ENCODE peak calls at places on chromosome 5, in seven cellular contexts. One of them, this sample, is unnamed. For H3K27me3, the result is how much of the 10 kb centered on the place peaks cover.

GRCh38 chr5:56516936-56517521 is 283.9 kb upstream of the ANKRD55 start:
- DNase-seq in AG04450: no peak
- DNase-seq in hepatocyte: peak
- DNase-seq in astrocyte: no peak
- DNase-seq in tibial nerve: no peak
- DNase-seq in GM23248: peak
- DNase-seq in brain microvascular endothelial cell: peak
- DNase-seq in this sample: no peak

GRCh38 chr5:170752257-170753215 is 31.0 kb upstream of the GABRP start:
- DNase-seq in GM23248: no peak
- DNase-seq in astrocyte: no peak
- DNase-seq in tibial nerve: no peak
- DNase-seq in brain microvascular endothelial cell: no peak
- DNase-seq in hepatocyte: no peak
- DNase-seq in AG04450: no peak
- DNase-seq in this sample: no peak

GRCh38 chr5:172661536-172661935 is 20.5 kb downstream of the NEURL1B start:
- DNase-seq in tibial nerve: no peak
- DNase-seq in GM23248: no peak
- DNase-seq in brain microvascular endothelial cell: no peak
- DNase-seq in AG04450: no peak
- DNase-seq in hepatocyte: no peak
- DNase-seq in astrocyte: no peak
- DNase-seq in this sample: no peak

GRCh38 chr5:111756701-111757581 is at the start of gene NREP:
- DNase-seq in GM23248: peak
- DNase-seq in astrocyte: peak
- DNase-seq in hepatocyte: peak
- DNase-seq in AG04450: peak
- DNase-seq in brain microvascular endothelial cell: peak
- DNase-seq in tibial nerve: peak
- DNase-seq in this sample: peak

GRCh38 chr5:36367524-36367923 is 65.8 kb upstream of the RANBP3L start:
- DNase-seq in astrocyte: peak
- DNase-seq in hepatocyte: no peak
- DNase-seq in brain microvascular endothelial cell: no peak
- DNase-seq in tibial nerve: no peak
- DNase-seq in GM23248: peak
- DNase-seq in AG04450: no peak
- DNase-seq in this sample: no peak

GRCh38 chr5:42583322-42583721 is 160.1 kb downstream of the GHR start:
- DNase-seq in astrocyte: peak
- DNase-seq in hepatocyte: peak
- DNase-seq in GM23248: peak
- DNase-seq in brain microvascular endothelial cell: peak
- DNase-seq in AG04450: no peak
- DNase-seq in tibial nerve: peak
- DNase-seq in this sample: no peak

GRCh38 chr5:72693001-72693442 is 123.4 kb upstream of the TNPO1 start:
- DNase-seq in AG04450: no peak
- DNase-seq in brain microvascular endothelial cell: no peak
- DNase-seq in astrocyte: no peak
- DNase-seq in hepatocyte: no peak
- DNase-seq in GM23248: peak
- DNase-seq in tibial nerve: no peak
- DNase-seq in this sample: no peak

GRCh38 chr5:150124111-150124557 is 31.5 kb downstream of the PDGFRB start:
- DNase-seq in astrocyte: no peak
- DNase-seq in hepatocyte: no peak
- DNase-seq in tibial nerve: no peak
- DNase-seq in GM23248: no peak
- DNase-seq in AG04450: no peak
- DNase-seq in brain microvascular endothelial cell: no peak
- DNase-seq in this sample: no peak

GRCh38 chr5:138655530-138656245 is 80.5 kb upstream of the HSPA9 start:
- DNase-seq in tibial nerve: peak
- DNase-seq in GM23248: no peak
- DNase-seq in astrocyte: no peak
- DNase-seq in AG04450: no peak
- DNase-seq in hepatocyte: no peak
- DNase-seq in brain microvascular endothelial cell: no peak
- DNase-seq in this sample: peak
- H3K27me3 ChIP-seq in tibial nerve: under half
- H3K27me3 ChIP-seq in GM23248: under half
- H3K27me3 ChIP-seq in astrocyte: half or more
- H3K27me3 ChIP-seq in AG04450: under half
- H3K27me3 ChIP-seq in hepatocyte: under half
- H3K27me3 ChIP-seq in brain microvascular endothelial cell: under half
- H3K27me3 ChIP-seq in this sample: under half

DNA sequence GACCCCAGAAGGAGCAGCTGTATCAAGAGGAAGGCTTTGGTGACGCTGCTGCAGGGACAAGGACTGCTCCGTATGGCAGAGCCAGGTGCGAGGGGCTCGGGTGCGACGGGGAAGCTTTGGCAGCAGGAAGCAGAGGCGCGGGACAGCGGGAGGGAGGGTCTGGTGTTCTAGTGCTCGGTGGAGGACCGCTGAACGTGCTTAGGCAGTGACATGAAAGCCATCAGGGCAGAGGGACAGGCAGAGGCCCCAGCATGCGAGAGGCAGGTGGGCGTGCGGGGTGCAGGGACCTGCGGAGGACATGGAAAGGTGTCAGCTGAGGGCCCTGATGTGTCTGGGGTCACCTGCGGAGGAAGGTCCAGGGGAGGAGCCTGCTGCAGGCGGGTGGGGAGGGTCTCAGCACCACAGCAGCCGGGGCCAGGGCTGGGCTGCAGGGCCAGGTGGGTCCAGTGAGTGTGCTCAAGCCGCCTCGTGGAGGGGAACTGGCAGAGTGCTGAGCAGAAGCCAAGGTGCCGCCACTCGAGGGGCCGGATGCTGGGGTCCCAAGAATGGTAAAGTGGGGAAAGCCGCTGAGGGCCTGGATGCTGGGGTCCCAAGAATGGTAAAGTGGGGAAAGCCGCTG is 18.6 kb upstream of the SLC9A3 start:
- DNase-seq in brain microvascular endothelial cell: no peak
- DNase-seq in astrocyte: no peak
- DNase-seq in hepatocyte: no peak
- DNase-seq in tibial nerve: peak
- DNase-seq in GM23248: no peak
- DNase-seq in AG04450: no peak
- DNase-seq in this sample: peak
- H3K27me3 ChIP-seq in brain microvascular endothelial cell: under half
- H3K27me3 ChIP-seq in astrocyte: under half
- H3K27me3 ChIP-seq in hepatocyte: under half
- H3K27me3 ChIP-seq in tibial nerve: under half
- H3K27me3 ChIP-seq in GM23248: under half
- H3K27me3 ChIP-seq in AG04450: under half
- H3K27me3 ChIP-seq in this sample: half or more

GRCh38 chr5:100904259-100904822 is 1.3 kb upstream of the ST8SIA4 start:
- DNase-seq in hepatocyte: peak
- DNase-seq in astrocyte: no peak
- DNase-seq in AG04450: no peak
- DNase-seq in GM23248: no peak
- DNase-seq in tibial nerve: no peak
- DNase-seq in brain microvascular endothelial cell: no peak
- DNase-seq in this sample: peak

GRCh38 chr5:100901851-100902341 is 1.2 kb downstream of the ST8SIA4 start:
- DNase-seq in hepatocyte: peak
- DNase-seq in astrocyte: no peak
- DNase-seq in AG04450: no peak
- DNase-seq in brain microvascular endothelial cell: no peak
- DNase-seq in tibial nerve: no peak
- DNase-seq in GM23248: peak
- DNase-seq in this sample: no peak

GRCh38 chr5:100902406-100903035 is 561 bp downstream of the ST8SIA4 start:
- DNase-seq in GM23248: peak
- DNase-seq in hepatocyte: peak
- DNase-seq in brain microvascular endothelial cell: no peak
- DNase-seq in tibial nerve: no peak
- DNase-seq in AG04450: no peak
- DNase-seq in astrocyte: no peak
- DNase-seq in this sample: no peak

GRCh38 chr5:100903036-100903887 is at the start of gene ST8SIA4:
- DNase-seq in tibial nerve: peak
- DNase-seq in hepatocyte: peak
- DNase-seq in brain microvascular endothelial cell: peak
- DNase-seq in AG04450: peak
- DNase-seq in GM23248: peak
- DNase-seq in astrocyte: peak
- DNase-seq in this sample: peak

DNA sequence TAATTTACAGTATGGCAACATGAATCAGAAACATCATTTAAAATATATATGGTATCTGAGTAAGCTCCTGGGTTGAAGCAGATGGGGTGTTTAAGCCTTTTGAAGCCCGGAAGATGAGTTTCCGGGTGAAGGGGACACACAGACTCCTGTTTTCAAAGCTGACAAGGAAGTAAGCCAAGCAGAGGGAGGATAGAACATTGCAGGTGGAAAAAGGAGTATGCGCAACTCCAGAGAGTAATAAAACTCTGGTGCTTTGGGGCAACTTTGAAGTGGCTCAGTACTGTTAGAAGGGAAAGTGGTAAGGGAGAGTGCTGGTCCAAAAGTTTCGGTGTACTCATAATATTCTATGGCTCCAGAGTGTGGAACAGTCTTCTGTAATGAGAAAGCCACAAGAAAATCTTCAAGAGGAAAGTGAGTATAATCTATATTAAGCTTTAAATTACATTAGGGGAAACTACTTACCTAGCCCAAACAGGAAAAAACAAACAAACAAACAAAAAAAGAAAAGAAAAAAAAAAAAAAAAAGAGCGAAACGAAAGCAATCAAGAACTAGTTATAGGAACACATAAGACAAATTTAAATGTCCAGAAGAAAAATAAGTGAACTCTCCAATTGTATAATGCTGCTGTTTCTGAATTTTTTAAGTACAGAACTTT is 2.3 kb upstream of the ST8SIA4 start:
- DNase-seq in astrocyte: no peak
- DNase-seq in AG04450: no peak
- DNase-seq in GM23248: no peak
- DNase-seq in brain microvascular endothelial cell: no peak
- DNase-seq in hepatocyte: no peak
- DNase-seq in tibial nerve: no peak
- DNase-seq in this sample: no peak
- H3K27me3 ChIP-seq in astrocyte: under half
- H3K27me3 ChIP-seq in AG04450: under half
- H3K27me3 ChIP-seq in GM23248: half or more
- H3K27me3 ChIP-seq in brain microvascular endothelial cell: under half
- H3K27me3 ChIP-seq in hepatocyte: under half
- H3K27me3 ChIP-seq in tibial nerve: under half
- H3K27me3 ChIP-seq in this sample: under half

GRCh38 chr5:876398-877365 is 15.9 kb downstream of the BRD9 start:
- DNase-seq in hepatocyte: no peak
- DNase-seq in astrocyte: no peak
- DNase-seq in tibial nerve: no peak
- DNase-seq in AG04450: no peak
- DNase-seq in brain microvascular endothelial cell: no peak
- DNase-seq in GM23248: no peak
- DNase-seq in this sample: no peak
- H3K27me3 ChIP-seq in hepatocyte: under half
- H3K27me3 ChIP-seq in astrocyte: under half
- H3K27me3 ChIP-seq in tibial nerve: under half
- H3K27me3 ChIP-seq in AG04450: under half
- H3K27me3 ChIP-seq in brain microvascular endothelial cell: under half
- H3K27me3 ChIP-seq in GM23248: under half
- H3K27me3 ChIP-seq in this sample: under half

DNA sequence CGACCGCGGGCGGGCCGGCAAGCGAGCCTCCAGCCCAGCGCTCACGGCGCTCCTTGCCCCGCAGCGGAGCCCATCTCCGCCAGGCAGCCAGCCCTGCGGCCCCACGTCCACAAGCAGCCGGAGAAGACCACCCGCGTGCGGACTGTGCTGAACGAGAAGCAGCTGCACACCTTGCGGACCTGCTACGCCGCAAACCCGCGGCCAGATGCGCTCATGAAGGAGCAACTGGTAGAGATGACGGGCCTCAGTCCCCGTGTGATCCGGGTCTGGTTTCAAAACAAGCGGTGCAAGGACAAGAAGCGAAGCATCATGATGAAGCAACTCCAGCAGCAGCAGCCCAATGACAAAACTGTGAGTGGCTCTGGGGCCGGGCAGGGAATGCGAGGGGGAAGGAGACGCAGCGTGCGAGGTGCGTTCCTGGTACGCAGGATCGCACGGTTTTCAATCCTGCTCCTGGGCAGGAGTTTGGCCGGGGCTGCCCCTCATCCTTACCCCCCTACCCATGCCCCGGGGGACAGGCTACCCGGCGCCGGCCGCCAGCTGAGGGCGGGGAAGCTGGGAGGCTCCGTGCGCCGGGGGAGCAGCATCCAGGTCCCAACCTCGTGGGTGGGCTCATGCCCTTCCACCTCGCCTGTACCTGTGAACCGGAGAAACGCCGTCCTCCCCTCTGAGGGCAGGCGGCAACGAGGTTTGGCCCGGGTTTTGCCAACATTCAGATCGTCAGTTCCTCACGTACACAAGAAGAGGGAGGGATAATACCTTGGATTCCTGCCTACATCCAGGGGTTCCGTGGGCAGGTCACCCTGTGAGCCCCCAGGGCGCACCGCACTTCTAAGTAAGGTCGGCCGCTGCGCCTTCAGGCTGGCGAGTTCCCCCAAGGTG is 6.6 kb downstream of the ISL1 start:
- DNase-seq in AG04450: no peak
- DNase-seq in tibial nerve: no peak
- DNase-seq in GM23248: peak
- DNase-seq in astrocyte: no peak
- DNase-seq in brain microvascular endothelial cell: no peak
- DNase-seq in hepatocyte: no peak
- DNase-seq in this sample: no peak
- H3K27me3 ChIP-seq in AG04450: under half
- H3K27me3 ChIP-seq in tibial nerve: half or more
- H3K27me3 ChIP-seq in GM23248: half or more
- H3K27me3 ChIP-seq in astrocyte: half or more
- H3K27me3 ChIP-seq in brain microvascular endothelial cell: half or more
- H3K27me3 ChIP-seq in hepatocyte: half or more
- H3K27me3 ChIP-seq in this sample: half or more

DNA sequence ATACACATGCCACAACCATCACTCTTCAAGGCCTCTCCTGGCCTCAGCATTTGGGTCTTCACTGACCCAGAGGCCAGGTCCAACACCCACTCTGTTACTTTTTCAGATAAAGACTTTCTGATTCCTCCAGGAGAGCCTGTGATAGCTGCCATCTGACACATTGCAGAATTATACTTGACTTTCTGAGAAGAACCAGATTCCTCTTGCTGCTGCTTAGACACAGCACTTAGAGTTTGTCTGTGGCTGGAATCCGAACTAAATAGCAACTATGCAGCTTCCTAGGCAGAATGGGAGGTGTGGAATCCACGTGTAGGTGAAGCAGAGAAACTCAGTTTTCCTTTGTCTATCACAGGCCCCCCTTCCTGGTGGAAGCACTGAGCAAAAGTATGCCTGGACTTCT is 344.7 kb upstream of the SLC30A5 start:
- DNase-seq in tibial nerve: no peak
- DNase-seq in brain microvascular endothelial cell: no peak
- DNase-seq in AG04450: no peak
- DNase-seq in astrocyte: no peak
- DNase-seq in GM23248: no peak
- DNase-seq in hepatocyte: no peak
- DNase-seq in this sample: no peak
- H3K27me3 ChIP-seq in tibial nerve: under half
- H3K27me3 ChIP-seq in brain microvascular endothelial cell: under half
- H3K27me3 ChIP-seq in AG04450: under half
- H3K27me3 ChIP-seq in astrocyte: under half
- H3K27me3 ChIP-seq in GM23248: under half
- H3K27me3 ChIP-seq in hepatocyte: under half
- H3K27me3 ChIP-seq in this sample: under half

This sample was measured in dorsolateral prefrontal cortex.